ENCODE peak calls at places on chromosomes 4 and X, in ten cellular contexts. X is A549; W is hippocampal formation; I is activated CD8-positive, alpha-beta memory T cell treated with anti-CD3 and anti-CD28 coated beads for 24 hours; R is neural progenitor cell; A is HTR-8/SVneo; P is progenitor cell of endocrine pancreas; G is right cardiac atrium; T is activated gamma-delta T cell; N is effector memory CD8-positive, alpha-beta T cell. Q is an unnamed sample.

GRCh38 chrX:130268500-130269170 is at the start of gene ZNF280C:
- DNase-seq in A (peak), R (peak), W (peak), G (peak), I (peak), X (peak), T (peak), P (peak), N (peak), Q (peak)

GRCh38 chrX:2188316-2188715 is 312.5 kb downstream of the DHRSX start:
- DNase-seq in X (no peak), R (no peak), G (no peak), N (no peak), A (no peak), T (no peak), I (no peak), P (no peak), W (no peak), Q (no peak)

GRCh38 chrX:119477812-119478232 is 9.6 kb downstream of the SLC25A5 start:
- DNase-seq in X (peak), G (no peak), P (no peak), W (no peak), R (no peak), N (no peak), I (no peak), T (no peak), A (peak), Q (no peak)

GRCh38 chr4:128787509-128788311 is 21.8 kb upstream of the JADE1 start:
- DNase-seq in W (no peak), G (no peak), T (no peak), R (no peak), I (no peak), A (no peak), N (no peak), P (no peak), X (no peak), Q (no peak)

GRCh38 chr4:12633058-12633651 is 851.0 kb downstream of the RAB28 start:
- DNase-seq in X (peak), N (peak), I (peak), T (no peak), G (peak), A (peak), R (peak), W (peak), P (peak), Q (peak)

GRCh38 chrX:110442631-110443030 is 84.0 kb downstream of the RTL9 start:
- DNase-seq in T (no peak), A (no peak), I (no peak), G (no peak), W (no peak), P (no peak), R (peak), X (peak), N (no peak), Q (no peak)

GRCh38 chr4:187321741-187322140 is 598.1 kb upstream of the FAT1 start:
- DNase-seq in T (no peak), P (no peak), I (no peak), W (no peak), X (no peak), R (no peak), A (no peak), G (no peak), N (no peak), Q (no peak)

GRCh38 chrX:72572248-72573157 is at the start of gene HDAC8:
- DNase-seq in T (no peak), G (peak), R (peak), I (peak), N (peak), X (peak), A (peak), W (peak), P (peak), Q (peak)

GRCh38 chrX:10050481-10050880 is 83.3 kb downstream of the CLDN34 start:
- DNase-seq in A (no peak), X (no peak), P (no peak), N (no peak), R (no peak), W (no peak), I (no peak), T (no peak), G (peak), Q (no peak)

GRCh38 chrX:109997786-109998452 is 5.0 kb upstream of the TMEM164 start:
- DNase-seq in P (no peak), N (no peak), X (no peak), A (no peak), R (peak), W (no peak), T (no peak), G (no peak), I (no peak), Q (no peak)

GRCh38 chr4:3873446-3874415 is 107.5 kb downstream of the ADRA2C start:
- DNase-seq in R (peak), W (no peak), X (no peak), T (no peak), N (no peak), I (no peak), A (no peak), P (no peak), G (no peak), Q (no peak)